ENCODE peak calls at places on chromosome 10, in six cellular contexts. P is PC-9, D is ovary, U is WERI-Rb-1, E is SK-N-SH, K is brain microvascular endothelial cell. L is an unnamed sample.

GRCh38 chr10:43086321-43086942 is 9.6 kb downstream of the RET start:
- DNase-seq in P (no peak), U (no peak), D (no peak), K (no peak), E (peak), L (no peak)

GRCh38 chr10:3740157-3740871 is 44.7 kb downstream of the KLF6 start:
- DNase-seq in P (peak), K (peak), U (no peak), D (no peak), E (no peak), L (no peak)

GRCh38 chr10:119421887-119422684 is 120.4 kb downstream of the RGS10 start:
- DNase-seq in K (no peak), P (no peak), U (no peak), D (no peak), E (peak), L (no peak)

GRCh38 chr10:49742683-49743463 is 19.2 kb downstream of the OGDHL start:
- DNase-seq in U (no peak), P (no peak), D (no peak), E (peak), K (no peak), L (no peak)

GRCh38 chr10:93876391-93876790 is 17.4 kb upstream of the SLC35G1 start:
- DNase-seq in K (no peak), D (no peak), E (no peak), U (no peak), P (no peak), L (no peak)

GRCh38 chr10:34701194-34701593 is 113.9 kb downstream of the PARD3 start:
- DNase-seq in K (no peak), E (no peak), U (no peak), D (no peak), P (no peak), L (no peak)

GRCh38 chr10:82266438-82266837 is 391.4 kb downstream of the NRG3 start:
- DNase-seq in P (no peak), E (no peak), K (peak), D (no peak), U (no peak), L (no peak)

GRCh38 chr10:26478061-26478460 is 39.9 kb downstream of the APBB1IP start:
- DNase-seq in P (no peak), U (peak), D (no peak), K (no peak), E (no peak), L (no peak)

GRCh38 chr10:15313844-15314243 is 57.2 kb downstream of the FAM171A1 start:
- DNase-seq in P (no peak), K (peak), E (peak), D (no peak), U (no peak), L (no peak)

GRCh38 chr10:31912289-31912688 is 16.3 kb downstream of the ARHGAP12 start:
- DNase-seq in P (peak), U (no peak), K (no peak), D (no peak), E (no peak), L (no peak)

GRCh38 chr10:7611909-7612308 is 54.9 kb downstream of the ITIH5 start:
- DNase-seq in P (no peak), D (no peak), K (no peak), U (no peak), E (no peak), L (no peak)

GRCh38 chr10:4633186-4633585 is 192.8 kb upstream of the AKR1E2 start:
- DNase-seq in D (no peak), K (no peak), P (peak), U (no peak), E (no peak), L (no peak)

GRCh38 chr10:124459395-124459794 is 2.2 kb upstream of the LHPP start:
- DNase-seq in P (peak), E (no peak), D (no peak), U (no peak), K (no peak), L (no peak)

GRCh38 chr10:43360086-43360485 is 11.3 kb upstream of the FXYD4 start:
- DNase-seq in U (no peak), P (no peak), K (no peak), D (no peak), E (no peak), L (no peak)

GRCh38 chr10:23110722-23111660 is 15.6 kb downstream of the MSRB2 start:
- DNase-seq in E (peak), P (no peak), U (no peak), D (no peak), K (no peak), L (no peak)

GRCh38 chr10:59237775-59238174 is 61.3 kb downstream of the PHYHIPL start:
- DNase-seq in U (no peak), P (no peak), E (no peak), D (no peak), K (no peak), L (no peak)

GRCh38 chr10:98041352-98042043 is 11.1 kb upstream of the CRTAC1 start:
- DNase-seq in E (peak), K (peak), U (peak), P (no peak), D (no peak), L (peak)

GRCh38 chr10:33660329-33660728 is 325.9 kb upstream of the NRP1 start:
- DNase-seq in D (no peak), P (no peak), U (no peak), K (no peak), E (no peak), L (no peak)

GRCh38 chr10:76721891-76722505 is 915.6 kb downstream of the KCNMA1 start:
- DNase-seq in K (no peak), E (no peak), U (no peak), D (no peak), P (no peak), L (no peak)

GRCh38 chr10:126895214-126895781 is 9.9 kb upstream of the DOCK1 start:
- DNase-seq in D (no peak), K (no peak), U (no peak), P (no peak), E (no peak), L (no peak)

GRCh38 chr10:29834990-29835569 is 200.3 kb upstream of the SVIL start:
- DNase-seq in K (no peak), U (no peak), E (no peak), P (no peak), D (no peak), L (no peak)

GRCh38 chr10:71312840-71313789 is 5.9 kb upstream of the SLC29A3 start:
- DNase-seq in P (no peak), E (no peak), K (peak), U (peak), D (peak), L (peak)

GRCh38 chr10:74635655-74636054 is 190.7 kb upstream of the KAT6B start:
- DNase-seq in D (no peak), P (no peak), U (no peak), K (no peak), E (no peak), L (no peak)

GRCh38 chr10:72979709-72980108 is 25.1 kb upstream of the PLA2G12B start:
- DNase-seq in U (no peak), D (no peak), P (no peak), K (no peak), E (no peak), L (no peak)

GRCh38 chr10:23693398-23693797 is 254.5 kb downstream of the OTUD1 start:
- DNase-seq in E (peak), U (no peak), K (no peak), P (no peak), D (no peak), L (no peak)

GRCh38 chr10:117920956-117921355 is 125.8 kb downstream of the RAB11FIP2 start:
- DNase-seq in U (no peak), D (no peak), E (no peak), P (no peak), K (no peak), L (no peak)

GRCh38 chr10:116385994-116386809 is 41.4 kb upstream of the PNLIPRP3 start:
- DNase-seq in P (no peak), K (peak), E (no peak), D (no peak), U (no peak), L (no peak)

GRCh38 chr10:109912335-109913282 is 10.7 kb downstream of the XPNPEP1 start:
- DNase-seq in D (no peak), U (no peak), K (no peak), P (peak), E (no peak), L (peak)

GRCh38 chr10:9091515-9092093 is 1037.1 kb downstream of the GATA3 start:
- DNase-seq in E (no peak), D (no peak), U (no peak), P (no peak), K (no peak), L (no peak)

GRCh38 chr10:36094091-36094490 is 452.0 kb upstream of the FZD8 start:
- DNase-seq in U (no peak), P (no peak), D (no peak), E (no peak), K (no peak), L (no peak)

GRCh38 chr10:123651421-123652047 is 14.6 kb upstream of the GPR26 start:
- DNase-seq in D (no peak), P (no peak), E (no peak), U (no peak), K (no peak), L (no peak)

GRCh38 chr10:62437696-62438095 is 63.5 kb downstream of the ZNF365 start:
- DNase-seq in K (peak), P (peak), E (peak), U (peak), D (no peak), L (no peak)

GRCh38 chr10:78255214-78255613 is 221.6 kb downstream of the RPS24 start:
- DNase-seq in P (no peak), K (no peak), D (no peak), U (no peak), E (no peak), L (no peak)

GRCh38 chr10:15395912-15396311 is 24.8 kb upstream of the FAM171A1 start:
- DNase-seq in U (no peak), D (no peak), K (no peak), P (no peak), E (no peak), L (no peak)

GRCh38 chr10:90062786-90063185 is 361.4 kb downstream of the KIF20B start:
- DNase-seq in U (no peak), K (no peak), D (no peak), E (no peak), P (no peak), L (no peak)

GRCh38 chr10:104293021-104293420 is 24.0 kb downstream of the GSTO2 start:
- DNase-seq in U (no peak), K (peak), P (no peak), D (no peak), E (no peak), L (no peak)

GRCh38 chr10:64033710-64034109 is 512.5 kb downstream of the REEP3 start:
- DNase-seq in D (no peak), U (no peak), P (no peak), K (no peak), E (no peak), L (no peak)

DNA sequence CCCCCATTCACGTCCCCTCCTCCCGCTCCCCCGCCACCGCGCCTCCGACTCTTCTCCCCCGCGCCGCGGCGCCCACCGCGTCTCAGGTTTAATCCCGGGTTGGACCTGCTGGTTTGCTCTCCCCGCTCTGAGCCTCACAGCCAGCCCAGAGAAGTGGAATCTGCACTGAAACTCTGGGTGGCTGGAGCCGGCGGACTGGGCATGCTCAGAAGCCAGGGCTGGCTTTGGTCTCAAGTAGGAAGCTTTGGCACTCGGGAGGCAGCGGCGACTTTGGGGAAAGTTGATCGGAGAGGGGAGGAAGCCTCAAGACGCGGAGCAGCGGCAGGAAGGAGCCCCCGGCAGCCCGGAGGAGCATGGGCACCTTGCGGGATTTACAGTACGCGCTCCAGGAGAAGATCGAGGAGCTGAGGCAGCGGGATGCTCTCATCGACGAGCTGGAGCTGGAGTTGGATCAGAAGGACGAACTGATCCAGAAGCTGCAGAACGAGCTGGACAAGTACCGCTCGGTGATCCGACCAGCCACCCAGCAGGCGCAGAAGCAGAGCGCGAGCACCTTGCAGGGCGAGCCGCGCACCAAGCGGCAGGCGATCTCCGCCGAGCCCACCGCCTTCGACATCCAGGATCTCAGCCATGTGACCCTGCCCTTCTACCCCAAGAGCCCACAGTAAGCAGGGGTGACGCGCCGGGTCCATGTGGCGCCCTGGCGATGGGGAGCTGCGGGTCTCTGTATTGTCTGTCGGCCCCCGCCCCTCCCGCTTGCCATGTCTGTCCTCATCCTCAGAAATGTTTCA is at the start of gene PRKG1:
- DNase-seq in P (peak), U (peak), E (peak), D (peak), K (peak), L (peak)
- TF ChIP-seq CTCF in P (no peak), U (no peak), E (no peak), D (no peak), K (peak), L (no peak)

GRCh38 chr10:6145414-6145978 is 56.7 kb downstream of the RBM17 start:
- DNase-seq in P (no peak), K (no peak), D (no peak), E (peak), U (no peak), L (no peak)
- H3K4me3 ChIP-seq in P (peak), K (peak), D (peak), E (peak), U (peak), L (peak)

GRCh38 chr10:122196218-122196617 is 74.9 kb upstream of the BTBD16 start:
- DNase-seq in U (no peak), P (no peak), K (no peak), D (no peak), E (no peak), L (no peak)
- H3K27ac ChIP-seq in U (no peak), P (no peak), K (no peak), D (no peak), E (no peak), L (no peak)

DNA sequence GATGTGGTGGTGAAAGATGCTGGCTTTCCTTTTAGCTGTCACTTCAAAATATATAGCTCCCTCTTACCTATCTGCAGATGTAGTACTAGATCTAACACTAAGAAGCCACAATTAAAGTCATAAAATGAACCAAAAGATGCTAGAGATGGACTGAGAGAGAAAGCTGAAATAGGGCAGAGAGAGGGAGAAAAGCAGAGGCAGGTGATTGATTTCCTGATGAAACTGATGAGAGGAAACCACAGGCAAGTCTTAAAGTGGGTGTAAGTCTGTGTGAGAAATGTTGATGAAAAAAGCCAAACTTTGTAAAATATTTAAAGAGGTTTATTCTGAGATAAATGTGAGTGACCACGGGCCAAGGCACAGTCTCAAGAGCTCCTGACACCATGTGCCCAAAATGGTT is 194.3 kb upstream of the MBL2 start:
- DNase-seq in K (no peak), U (no peak), D (no peak), E (no peak), P (no peak), L (no peak)
- TF ChIP-seq CTCF in K (no peak), U (no peak), D (no peak), E (no peak), P (no peak), L (no peak)

DNA sequence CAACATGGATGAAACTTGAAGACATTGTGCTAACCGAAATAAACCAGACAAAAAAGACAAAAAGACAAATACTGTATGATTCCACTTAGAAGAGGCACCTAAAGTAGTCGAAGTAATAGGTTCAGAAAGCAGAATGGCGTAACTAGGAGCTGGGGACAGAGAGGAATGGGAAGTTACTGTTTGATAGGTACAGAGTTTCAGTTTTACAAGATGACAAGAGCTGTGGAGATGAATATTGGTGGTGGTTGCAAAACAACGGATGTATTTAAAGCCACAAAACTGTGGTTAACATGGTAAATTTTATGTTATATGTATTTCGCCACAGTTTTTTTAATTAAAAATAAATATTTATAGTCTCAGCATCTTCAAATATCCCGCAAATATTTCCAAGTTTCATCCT is 64.1 kb upstream of the DIP2C start:
- DNase-seq in E (no peak), U (no peak), D (no peak), K (no peak), P (no peak), L (no peak)
- H3K4me3 ChIP-seq in E (no peak), U (no peak), D (no peak), K (no peak), P (no peak), L (no peak)

GRCh38 chr10:44994752-44995530 is 5.8 kb upstream of the ZNF22 start:
- DNase-seq in D (peak), U (no peak), P (no peak), K (no peak), E (no peak), L (no peak)

GRCh38 chr10:44992732-44993225 is 7.9 kb upstream of the ZNF22 start:
- DNase-seq in P (no peak), E (no peak), K (no peak), U (no peak), D (no peak), L (no peak)

GRCh38 chr10:44993922-44994751 is 6.6 kb upstream of the ZNF22 start:
- DNase-seq in K (peak), P (peak), U (no peak), D (no peak), E (no peak), L (peak)

GRCh38 chr10:44992070-44992731 is 8.5 kb upstream of the ZNF22 start:
- DNase-seq in K (no peak), U (no peak), E (no peak), P (no peak), D (peak), L (no peak)

GRCh38 chr10:44993226-44993921 is 7.3 kb upstream of the ZNF22 start:
- DNase-seq in P (no peak), D (peak), U (no peak), E (no peak), K (no peak), L (no peak)
- H3K27ac ChIP-seq in P (peak), D (peak), U (no peak), E (no peak), K (peak), L (peak)

GRCh38 chr10:114246679-114247305 is 7.7 kb downstream of the VWA2 start:
- DNase-seq in K (no peak), D (no peak), P (peak), U (no peak), E (no peak), L (no peak)

GRCh38 chr10:114250716-114251115 is 11.7 kb downstream of the VWA2 start:
- DNase-seq in P (no peak), E (no peak), U (no peak), K (no peak), D (no peak), L (no peak)

GRCh38 chr10:114252097-114252496 is 13.0 kb downstream of the VWA2 start:
- DNase-seq in U (no peak), P (no peak), E (no peak), K (no peak), D (no peak), L (no peak)

GRCh38 chr10:114252883-114253282 is 13.8 kb downstream of the VWA2 start:
- DNase-seq in K (no peak), P (no peak), D (no peak), U (no peak), E (no peak), L (no peak)

DNA sequence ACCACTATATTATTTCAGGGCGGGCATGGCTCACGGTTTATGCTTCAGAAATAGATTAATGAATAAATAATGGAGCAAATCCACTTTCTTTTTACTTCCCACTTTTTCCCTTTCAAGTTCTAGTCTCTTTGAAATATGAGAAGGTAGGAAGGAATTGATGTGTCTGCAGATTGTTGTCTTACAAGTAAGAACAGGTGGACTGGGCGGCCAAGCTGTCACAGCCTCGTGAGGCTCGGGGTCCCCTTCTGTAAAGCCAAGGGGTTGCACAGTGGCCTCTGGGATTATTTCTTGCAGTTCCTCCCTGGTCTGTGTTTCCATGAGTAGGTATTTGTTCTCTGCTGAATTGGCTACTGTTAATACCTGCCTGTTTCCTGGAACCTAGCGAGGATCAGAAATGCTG is 11.2 kb downstream of the VWA2 start:
- DNase-seq in D (no peak), K (no peak), P (no peak), E (no peak), U (no peak), L (no peak)
- TF ChIP-seq CTCF in D (no peak), K (no peak), P (no peak), E (no peak), U (no peak), L (no peak)

DNA sequence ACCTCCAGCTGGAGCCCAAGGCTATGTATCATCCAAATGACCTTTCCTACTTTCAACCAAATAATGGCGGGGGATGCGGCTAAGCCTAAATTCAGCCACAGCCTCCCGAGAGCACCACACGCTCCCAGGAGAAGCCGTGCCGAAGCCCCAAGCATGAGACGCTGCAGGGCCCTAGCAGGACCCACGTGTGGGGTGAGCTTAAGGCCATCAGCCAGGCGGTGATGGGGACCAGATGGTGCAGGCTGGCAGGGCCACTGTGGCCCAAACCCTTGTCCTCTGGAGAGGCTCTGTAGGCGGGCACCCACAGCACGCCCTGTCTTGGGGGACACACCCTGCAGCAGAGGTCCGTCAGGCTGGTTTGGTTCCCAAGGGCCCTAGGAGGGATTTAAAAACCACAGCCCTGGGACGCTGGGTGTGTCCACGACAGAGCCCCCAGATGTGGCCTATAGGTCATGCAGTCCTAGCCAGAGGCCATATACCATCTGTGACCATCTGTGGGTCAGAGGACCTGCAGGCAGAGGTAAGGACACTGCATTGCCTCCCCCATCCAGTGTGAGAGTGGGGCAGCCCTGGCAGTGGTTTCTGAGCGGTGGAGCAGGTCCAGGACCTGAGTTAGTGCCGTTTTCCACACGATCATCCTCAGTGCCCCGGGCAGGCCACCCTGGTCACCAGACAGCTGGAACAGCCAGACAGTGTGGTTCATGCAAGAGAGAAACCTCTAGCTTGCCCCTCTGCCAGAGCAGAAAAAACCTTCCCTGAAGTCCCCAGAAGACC is 39.6 kb upstream of the INPP5A start:
- DNase-seq in U (peak), D (peak), E (no peak), P (no peak), K (no peak), L (no peak)
- H3K4me3 ChIP-seq in U (no peak), D (no peak), E (no peak), P (no peak), K (no peak), L (no peak)

L was measured in AG04450.